ENCODE peak calls at places on chromosomes 4 and X, in six cellular contexts. X is CD4-positive, alpha-beta T cell; J is fibroblast of lung; S is IMR-90; Z is A549; I is naive thymus-derived CD4-positive, alpha-beta T cell. U is an unnamed sample.

GRCh38 chrX:37995428-37995827 is 10.9 kb upstream of the SYTL5 start:
- DNase-seq in S (no peak), Z (no peak), X (no peak), J (no peak), I (no peak), U (no peak)

GRCh38 chrX:130645955-130646583 is 244.3 kb downstream of the RBMX2 start:
- DNase-seq in S (no peak), I (no peak), X (no peak), J (no peak), Z (no peak), U (no peak)

GRCh38 chr4:86891785-86892638 is at the start of gene C4orf36:
- DNase-seq in Z (peak), X (no peak), S (peak), I (peak), J (peak), U (peak)

GRCh38 chr4:26298198-26298950 is 22.4 kb upstream of the RBPJ start:
- DNase-seq in I (no peak), J (peak), Z (no peak), X (no peak), S (peak), U (no peak)

GRCh38 chrX:105552395-105552794 is 269.9 kb upstream of the NRK start:
- DNase-seq in S (no peak), Z (no peak), X (no peak), J (peak), I (no peak), U (no peak)

GRCh38 chrX:50158616-50159015 is 42.2 kb downstream of the AKAP4 start:
- DNase-seq in I (no peak), J (no peak), S (no peak), Z (no peak), X (no peak), U (no peak)

GRCh38 chr4:145179201-145179860 is 1.1 kb downstream of the OTUD4 start:
- DNase-seq in Z (peak), S (peak), J (peak), X (peak), I (peak), U (peak)

GRCh38 chr4:25306658-25307057 is 5.9 kb upstream of the ZCCHC4 start:
- DNase-seq in Z (no peak), I (no peak), J (no peak), S (no peak), X (no peak), U (no peak)

GRCh38 chr4:114252499-114252898 is 273.1 kb upstream of the ARSJ start:
- DNase-seq in I (no peak), X (no peak), S (no peak), J (no peak), Z (no peak), U (no peak)

GRCh38 chr4:112173593-112174559 is 28.6 kb downstream of the FAM241A start:
- DNase-seq in X (no peak), S (no peak), I (no peak), Z (no peak), J (no peak), U (no peak)

GRCh38 chr4:104283303-104283702 is 211.4 kb downstream of the CXXC4 start:
- DNase-seq in X (no peak), I (no peak), Z (no peak), J (no peak), S (no peak), U (no peak)

GRCh38 chrX:22526339-22526738 is 253.6 kb downstream of the CBLL2 start:
- DNase-seq in J (peak), X (no peak), I (no peak), Z (no peak), S (peak), U (no peak)

GRCh38 chr4:149160370-149160769 is 655.3 kb downstream of the IQCM start:
- DNase-seq in Z (no peak), S (no peak), X (no peak), I (no peak), J (no peak), U (no peak)

GRCh38 chr4:102734591-102735385 is 26.0 kb downstream of the MANBA start:
- DNase-seq in X (no peak), I (no peak), J (peak), S (peak), Z (no peak), U (no peak)

GRCh38 chr4:57234252-57234775 is 124.1 kb upstream of the IGFBP7 start:
- DNase-seq in X (no peak), J (no peak), I (no peak), S (no peak), Z (no peak), U (no peak)

GRCh38 chr4:144185086-144185485 is 44.6 kb upstream of the GYPA start:
- DNase-seq in I (no peak), Z (no peak), X (no peak), J (no peak), S (no peak), U (no peak)

DNA sequence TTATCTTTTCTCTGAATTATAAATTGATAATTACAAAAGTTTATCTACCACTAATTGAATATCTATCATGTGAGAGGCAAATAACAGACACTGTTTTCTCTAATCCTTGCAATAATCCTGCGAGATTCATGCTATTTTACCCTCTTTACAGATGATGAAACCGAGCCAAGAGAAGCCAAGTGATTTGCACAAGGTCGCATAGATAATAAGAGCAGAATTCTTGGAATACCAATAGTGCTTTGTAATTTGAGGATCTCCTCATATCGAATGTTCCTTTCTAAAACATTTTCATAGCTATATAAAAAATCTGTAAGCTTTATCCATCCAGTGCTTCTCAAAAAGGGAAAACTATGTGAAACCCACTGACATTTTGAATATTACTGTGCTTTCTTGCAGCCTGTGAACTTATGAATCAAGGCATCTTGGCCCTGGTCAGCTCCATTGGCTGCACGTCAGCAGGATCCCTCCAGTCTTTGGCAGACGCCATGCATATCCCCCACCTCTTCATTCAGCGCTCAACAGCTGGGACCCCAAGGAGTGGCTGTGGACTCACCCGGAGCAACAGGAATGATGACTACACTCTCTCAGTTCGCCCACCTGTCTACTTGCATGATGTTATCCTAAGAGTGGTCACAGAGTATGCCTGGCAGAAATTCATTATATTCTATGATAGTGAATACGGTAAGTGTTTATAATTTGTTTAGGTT is 743.8 kb upstream of the ATOH1 start:
- DNase-seq in X (no peak), I (no peak), J (peak), S (no peak), Z (no peak), U (no peak)
- H3K27ac ChIP-seq in X (no peak), I (no peak), J (no peak), S (no peak), Z (no peak), U (no peak)

GRCh38 chrX:154379569-154379951 is 465 bp downstream of the EMD start:
- DNase-seq in S (no peak), X (no peak), Z (no peak), I (no peak), J (no peak), U (no peak)

GRCh38 chrX:154382483-154383069 is 3.5 kb downstream of the EMD start:
- DNase-seq in I (no peak), S (no peak), X (no peak), J (no peak), Z (no peak), U (no peak)

GRCh38 chrX:154380153-154380552 is 1.1 kb downstream of the EMD start:
- DNase-seq in Z (no peak), J (no peak), S (peak), I (no peak), X (no peak), U (no peak)

GRCh38 chrX:154381271-154381670 is 2.2 kb downstream of the EMD start:
- DNase-seq in X (no peak), Z (no peak), I (no peak), J (no peak), S (no peak), U (no peak)

DNA sequence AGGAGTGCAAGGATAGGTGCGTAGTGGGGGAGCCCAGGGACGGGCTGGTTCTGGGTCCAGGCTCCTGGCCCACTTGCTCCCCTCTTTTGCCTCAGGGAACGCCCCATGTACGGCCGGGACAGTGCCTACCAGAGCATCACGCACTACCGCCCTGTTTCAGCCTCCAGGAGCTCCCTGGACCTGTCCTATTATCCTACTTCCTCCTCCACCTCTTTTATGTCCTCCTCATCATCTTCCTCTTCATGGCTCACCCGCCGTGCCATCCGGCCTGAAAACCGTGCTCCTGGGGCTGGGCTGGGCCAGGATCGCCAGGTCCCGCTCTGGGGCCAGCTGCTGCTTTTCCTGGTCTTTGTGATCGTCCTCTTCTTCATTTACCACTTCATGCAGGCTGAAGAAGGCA is 1.7 kb downstream of the EMD start:
- DNase-seq in X (no peak), J (no peak), I (no peak), S (no peak), Z (no peak), U (no peak)
- H3K27ac ChIP-seq in X (no peak), J (no peak), I (peak), S (no peak), Z (peak), U (peak)

DNA sequence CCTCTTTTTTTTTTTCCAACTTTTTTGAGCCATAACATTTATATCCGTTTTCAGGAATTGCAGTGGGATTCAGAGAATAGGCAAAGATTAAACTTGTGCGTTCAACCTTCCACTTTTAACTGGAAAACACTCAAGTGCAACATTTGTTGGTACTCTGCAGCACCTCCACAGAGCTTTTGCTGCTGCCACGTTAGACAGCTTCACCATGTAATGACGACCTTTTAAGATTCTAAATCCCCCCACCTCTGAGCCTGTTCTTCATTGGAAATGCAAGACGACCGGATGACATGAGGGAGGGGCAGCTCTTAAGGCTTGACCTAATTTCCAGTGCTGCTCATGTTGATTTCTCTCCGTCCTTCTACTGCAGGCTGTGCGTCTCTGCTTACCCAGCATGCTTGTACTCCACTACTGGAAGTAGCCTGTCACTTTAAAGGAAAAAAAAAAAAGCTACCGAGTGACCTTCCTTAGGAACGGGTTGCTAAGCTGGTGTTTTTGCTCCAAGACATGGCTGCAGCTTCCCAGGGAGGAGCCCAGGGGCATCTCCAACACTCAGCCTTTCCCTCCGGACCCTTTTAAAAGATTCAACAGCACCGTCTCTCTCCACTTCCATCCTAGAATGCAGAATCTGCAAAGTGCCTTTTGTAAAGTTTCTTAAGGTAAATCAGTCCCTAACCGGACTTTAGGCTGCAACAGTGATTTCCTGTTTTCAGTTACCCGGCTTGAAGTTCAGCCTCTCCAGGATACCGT is at the start of gene CC2D2A:
- DNase-seq in S (peak), Z (peak), J (peak), X (no peak), I (no peak), U (peak)
- H3K27ac ChIP-seq in S (peak), Z (peak), J (peak), X (no peak), I (no peak), U (no peak)

GRCh38 chrX:154409222-154409871 is at the start of gene DNASE1L1:
- DNase-seq in S (peak), X (no peak), I (no peak), Z (peak), J (peak), U (no peak)

GRCh38 chrX:154411322-154411980 is at the start of gene TAFAZZIN:
- DNase-seq in Z (peak), S (peak), J (peak), I (peak), X (peak), U (peak)

GRCh38 chrX:154413142-154413541 is 1.8 kb downstream of the TAFAZZIN start:
- DNase-seq in X (no peak), Z (no peak), J (no peak), S (no peak), I (no peak), U (no peak)

GRCh38 chrX:154411981-154412340 is 622 bp downstream of the TAFAZZIN start:
- DNase-seq in X (no peak), S (peak), Z (peak), J (peak), I (no peak), U (peak)

GRCh38 chrX:154412468-154412867 is 1.1 kb downstream of the TAFAZZIN start:
- DNase-seq in Z (no peak), I (peak), J (no peak), S (no peak), X (no peak), U (no peak)
- H3K27ac ChIP-seq in Z (peak), I (peak), J (peak), S (no peak), X (peak), U (no peak)

DNA sequence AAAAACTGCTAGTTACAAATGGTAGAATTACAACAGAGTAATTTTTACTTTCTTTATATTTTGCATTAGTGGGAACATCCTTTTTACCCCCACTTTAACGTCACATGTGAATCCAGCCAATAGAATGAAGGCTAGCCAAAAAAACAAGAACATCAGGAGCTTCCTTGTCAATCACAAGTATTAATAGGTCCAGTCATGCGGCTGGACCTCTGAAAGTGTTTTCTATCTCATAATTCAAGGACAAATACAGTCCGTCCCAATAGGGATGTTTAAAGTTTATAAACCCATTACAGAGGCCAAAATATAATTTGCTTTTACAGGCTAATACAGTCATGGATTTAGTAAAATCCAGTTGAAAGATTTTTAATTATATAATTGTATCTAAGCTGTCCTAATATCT is 110.7 kb downstream of the APBB2 start:
- DNase-seq in Z (no peak), J (no peak), S (no peak), X (no peak), I (no peak), U (no peak)
- H3K27ac ChIP-seq in Z (no peak), J (no peak), S (no peak), X (no peak), I (no peak), U (no peak)

GRCh38 chrX:5957506-5957905 is 271.2 kb downstream of the NLGN4X start:
- DNase-seq in J (peak), X (no peak), Z (no peak), S (no peak), I (no peak), U (no peak)
- H3K27ac ChIP-seq in J (no peak), X (no peak), Z (no peak), S (no peak), I (no peak), U (no peak)

DNA sequence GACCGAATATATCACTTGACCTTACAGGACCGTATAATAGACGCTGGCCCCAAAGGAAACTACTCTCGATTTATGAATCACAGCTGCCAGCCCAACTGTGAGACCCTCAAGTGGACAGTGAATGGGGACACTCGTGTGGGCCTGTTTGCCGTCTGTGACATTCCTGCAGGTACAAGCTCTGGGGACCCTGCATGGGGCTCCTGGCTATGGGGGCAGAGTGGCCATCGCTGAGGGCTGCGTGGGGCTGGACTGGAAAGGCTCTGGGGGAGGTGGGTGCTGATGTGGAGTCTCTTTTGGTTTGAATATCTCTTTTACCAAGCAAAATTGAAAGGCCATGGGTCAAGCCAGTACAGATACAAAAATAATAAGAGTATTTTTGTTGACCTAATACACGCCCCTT is 33.9 kb downstream of the NELFA start:
- DNase-seq in Z (no peak), S (no peak), X (no peak), I (no peak), J (no peak), U (no peak)
- H3K27ac ChIP-seq in Z (no peak), S (no peak), X (no peak), I (no peak), J (no peak), U (no peak)

GRCh38 chr4:127965062-127965802 is at the start of the genes ABHD18 and MFSD8:
- DNase-seq in I (peak), J (peak), S (peak), X (peak), Z (peak), U (peak)

GRCh38 chr4:127957105-127957504 is 7.9 kb downstream of the MFSD8 start:
- DNase-seq in J (no peak), Z (no peak), X (no peak), I (no peak), S (no peak), U (no peak)

GRCh38 chr4:127965803-127966175 is 583 bp downstream of the ABHD18 start:
- DNase-seq in Z (peak), S (peak), I (peak), J (peak), X (peak), U (peak)

GRCh38 chr4:127959794-127960193 is 5.2 kb downstream of the MFSD8 start:
- DNase-seq in Z (no peak), I (no peak), J (no peak), X (no peak), S (peak), U (no peak)
- H3K27ac ChIP-seq in Z (no peak), I (no peak), J (no peak), X (no peak), S (peak), U (no peak)

DNA sequence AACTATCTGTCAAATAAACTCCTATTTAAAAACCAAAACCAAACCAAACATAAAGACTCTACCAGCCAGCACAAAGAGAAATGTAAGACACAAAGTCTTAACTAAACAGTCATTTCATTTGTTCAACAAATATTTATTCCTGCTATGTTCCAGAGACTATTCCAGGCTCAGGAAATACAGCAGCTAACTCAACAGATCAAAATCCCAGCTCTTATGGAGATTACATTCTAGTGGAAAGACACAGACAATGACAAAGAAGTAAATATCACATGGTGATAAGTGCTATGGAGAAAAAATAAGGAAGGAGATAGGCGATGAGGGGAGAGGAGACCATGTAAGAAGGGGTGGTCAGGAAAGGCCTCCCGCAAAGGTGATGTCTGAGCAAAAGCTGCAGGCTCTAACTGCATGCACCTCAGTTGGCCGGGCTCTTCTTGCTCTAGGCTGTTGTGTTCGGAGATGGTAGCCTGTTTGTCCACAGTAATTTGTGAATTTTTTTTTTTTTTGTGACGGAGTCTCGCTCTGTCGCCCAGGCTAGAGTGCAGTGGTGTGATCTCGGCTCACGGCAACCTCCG is 15.1 kb downstream of the PPEF1 start:
- DNase-seq in J (no peak), I (no peak), X (no peak), S (no peak), Z (no peak), U (no peak)
- H3K27ac ChIP-seq in J (no peak), I (no peak), X (no peak), S (no peak), Z (peak), U (no peak)